ENCODE peak calls at places on chromosomes 5 and 9, in six cellular contexts. C is colonic mucosa, J is mesothelial cell of epicardium, Z is BE2C, R is A549, B is fibroblast of villous mesenchyme. N is an unnamed sample.

GRCh38 chr9:108142504-108143201 is 653.1 kb upstream of the KLF4 start:
- DNase-seq in R (no peak), Z (no peak), C (peak), B (peak), J (no peak), N (no peak)

GRCh38 chr5:44022622-44023021 is 366.6 kb downstream of the FGF10 start:
- DNase-seq in B (no peak), R (no peak), C (no peak), Z (no peak), J (no peak), N (no peak)

GRCh38 chr5:135371738-135372232 is 27.2 kb downstream of the MACROH2A1 start:
- DNase-seq in C (no peak), Z (no peak), R (peak), B (no peak), J (no peak), N (no peak)

GRCh38 chr5:69083412-69083811 is 10.4 kb upstream of the SLC30A5 start:
- DNase-seq in B (peak), R (peak), J (no peak), Z (peak), C (peak), N (no peak)

GRCh38 chr9:1267141-1267570 is 217.0 kb downstream of the DMRT2 start:
- DNase-seq in C (no peak), B (no peak), R (no peak), J (no peak), Z (no peak), N (no peak)

GRCh38 chr5:32760091-32760509 is 49.0 kb downstream of the NPR3 start:
- DNase-seq in J (no peak), R (peak), B (peak), Z (no peak), C (no peak), N (no peak)

GRCh38 chr5:178668579-178668978 is 41.7 kb upstream of the CLK4 start:
- DNase-seq in J (no peak), Z (no peak), B (no peak), R (no peak), C (no peak), N (no peak)

GRCh38 chr5:109784687-109785086 is 95.0 kb downstream of the MAN2A1 start:
- DNase-seq in J (no peak), R (no peak), B (peak), Z (no peak), C (no peak), N (no peak)

GRCh38 chr9:106052735-106053134 is 358.4 kb downstream of the TMEM38B start:
- DNase-seq in R (no peak), C (no peak), B (no peak), Z (no peak), J (no peak), N (no peak)

GRCh38 chr5:179191506-179192184 is 131.5 kb downstream of the ZNF354C start:
- DNase-seq in Z (peak), R (no peak), B (no peak), J (no peak), C (no peak), N (no peak)

GRCh38 chr5:141883184-141883947 is 5.2 kb upstream of the PCDH1 start:
- DNase-seq in Z (peak), R (peak), B (peak), J (no peak), C (no peak), N (peak)

GRCh38 chr9:138103111-138103823 is 225.7 kb downstream of the CACNA1B start:
- DNase-seq in C (peak), Z (no peak), R (no peak), J (no peak), B (no peak), N (no peak)

GRCh38 chr9:6567140-6567591 is 78.4 kb downstream of the GLDC start:
- DNase-seq in R (peak), B (peak), Z (no peak), J (no peak), C (no peak), N (no peak)

GRCh38 chr5:159825551-159826051 is 90.7 kb upstream of the ADRA1B start:
- DNase-seq in B (no peak), C (no peak), R (peak), J (no peak), Z (no peak), N (no peak)

GRCh38 chr9:86321373-86321772 is 32.8 kb downstream of the TUT7 start:
- DNase-seq in Z (no peak), B (peak), R (peak), J (no peak), C (no peak), N (no peak)

GRCh38 chr5:109589239-109589638 is 100.5 kb upstream of the MAN2A1 start:
- DNase-seq in Z (no peak), R (no peak), C (no peak), B (no peak), J (no peak), N (no peak)

DNA sequence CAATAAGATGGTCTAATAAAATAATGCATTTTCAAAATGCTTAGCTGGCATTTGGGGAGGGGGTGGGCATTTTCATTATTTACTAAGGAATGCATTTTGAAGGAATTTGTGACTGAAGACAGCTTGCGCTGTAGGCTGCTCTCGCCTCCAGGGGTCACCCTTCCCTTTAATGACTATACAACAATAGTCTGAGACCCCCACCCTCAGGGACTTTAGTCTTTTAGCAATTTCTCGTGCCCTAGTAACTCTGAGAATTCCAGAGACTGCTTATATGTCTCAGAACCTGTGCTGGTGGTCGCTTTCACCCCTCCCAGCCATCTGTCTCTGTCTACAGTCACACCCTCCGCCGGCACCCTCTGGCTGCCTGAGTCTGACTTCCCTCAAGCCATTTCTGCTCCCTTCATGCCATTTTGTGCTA is 671.5 kb downstream of the NR2F1-AS1 start:
- DNase-seq in J (no peak), C (no peak), Z (peak), R (peak), B (no peak), N (peak)
- TF ChIP-seq CTCF in J (peak), C (no peak), Z (peak), R (peak), B (peak), N (peak)

GRCh38 chr5:168948746-168949145 is 352.2 kb downstream of the SLIT3 start:
- DNase-seq in Z (no peak), C (no peak), B (no peak), J (no peak), R (peak), N (no peak)

GRCh38 chr5:168947212-168947868 is 353.6 kb downstream of the SLIT3 start:
- DNase-seq in R (peak), C (peak), J (peak), Z (peak), B (peak), N (peak)

GRCh38 chr5:168943999-168944398 is 356.9 kb downstream of the SLIT3 start:
- DNase-seq in R (no peak), B (no peak), C (no peak), J (no peak), Z (peak), N (no peak)

GRCh38 chr5:168943485-168943884 is 357.5 kb downstream of the SLIT3 start:
- DNase-seq in C (no peak), B (no peak), J (no peak), R (no peak), Z (no peak), N (no peak)

GRCh38 chr5:168946363-168946762 is 354.6 kb downstream of the SLIT3 start:
- DNase-seq in J (no peak), C (no peak), B (no peak), Z (peak), R (no peak), N (peak)
- TF ChIP-seq CTCF in J (no peak), C (no peak), B (peak), Z (peak), R (no peak), N (peak)

GRCh38 chr5:152560508-152561137 is 155.5 kb upstream of the NMUR2 start:
- DNase-seq in C (peak), Z (peak), R (peak), J (peak), B (peak), N (peak)
- TF ChIP-seq CTCF in C (peak), Z (peak), R (peak), J (peak), B (peak), N (peak)

GRCh38 chr9:123615381-123615780 is 259.4 kb downstream of the CRB2 start:
- DNase-seq in J (no peak), Z (no peak), R (no peak), C (no peak), B (no peak), N (no peak)
- TF ChIP-seq CTCF in J (no peak), Z (no peak), R (no peak), C (no peak), B (no peak), N (no peak)

GRCh38 chr9:36793277-36793676 is 220.6 kb downstream of the MELK start:
- DNase-seq in Z (peak), R (peak), B (no peak), J (no peak), C (no peak), N (no peak)
- TF ChIP-seq CTCF in Z (peak), R (no peak), B (no peak), J (peak), C (no peak), N (peak)

GRCh38 chr9:127224178-127224882 is 40.2 kb upstream of the GARNL3 start:
- DNase-seq in C (peak), Z (peak), B (peak), J (peak), R (peak), N (peak)

GRCh38 chr9:127223266-127223665 is 41.3 kb upstream of the GARNL3 start:
- DNase-seq in B (no peak), J (no peak), Z (no peak), C (no peak), R (no peak), N (no peak)

GRCh38 chr9:127223810-127224177 is 40.8 kb upstream of the GARNL3 start:
- DNase-seq in C (no peak), R (no peak), Z (no peak), B (no peak), J (no peak), N (no peak)

GRCh38 chr9:127225747-127226646 is 38.6 kb upstream of the GARNL3 start:
- DNase-seq in C (no peak), Z (no peak), J (no peak), R (no peak), B (no peak), N (no peak)

DNA sequence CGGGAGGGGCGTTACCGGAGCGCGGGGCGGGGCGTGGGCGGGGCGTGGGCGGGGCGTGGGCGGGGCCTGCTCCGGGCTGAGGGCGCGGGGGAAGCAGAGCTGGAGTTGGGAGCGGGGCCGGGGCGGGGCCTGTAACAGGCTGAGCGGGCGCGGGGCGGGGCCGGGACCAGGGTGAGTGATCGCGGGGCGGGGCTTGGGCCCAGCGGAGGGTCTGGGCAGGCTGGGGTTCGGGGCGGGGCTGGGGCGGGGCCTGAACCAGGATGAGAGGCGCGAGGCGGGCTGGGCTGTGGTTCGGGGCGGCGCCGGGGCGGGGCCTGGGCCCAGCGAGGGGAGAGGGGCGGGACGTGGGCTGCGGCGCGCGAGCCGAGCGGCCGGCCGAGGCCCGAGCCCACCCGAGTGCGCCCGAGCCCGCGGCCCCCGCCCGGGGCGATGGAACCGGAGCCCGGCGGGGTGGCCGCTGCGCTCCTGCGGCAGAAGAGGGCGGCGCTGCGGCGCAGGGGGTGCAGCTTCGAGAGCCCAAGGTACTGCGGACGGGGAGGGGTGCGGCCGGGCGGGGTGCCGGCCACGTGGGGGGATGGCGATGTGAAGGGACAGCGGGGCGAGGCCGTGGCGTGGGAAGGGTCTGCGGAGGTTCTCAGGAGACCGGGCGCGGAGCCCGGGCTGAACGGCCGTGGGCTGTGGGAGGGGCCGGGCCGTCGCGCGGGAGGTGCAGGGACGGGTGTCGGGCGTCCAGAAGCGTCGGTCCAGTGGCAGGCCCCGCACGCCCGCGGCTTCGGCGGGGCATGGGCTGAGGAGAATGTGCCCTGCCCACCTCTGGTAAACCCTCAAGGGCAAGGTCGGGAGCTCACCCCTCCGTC is 39.5 kb upstream of the GARNL3 start:
- DNase-seq in Z (peak), R (peak), J (peak), B (peak), C (peak), N (peak)
- TF ChIP-seq CTCF in Z (no peak), R (no peak), J (no peak), B (no peak), C (no peak), N (no peak)

DNA sequence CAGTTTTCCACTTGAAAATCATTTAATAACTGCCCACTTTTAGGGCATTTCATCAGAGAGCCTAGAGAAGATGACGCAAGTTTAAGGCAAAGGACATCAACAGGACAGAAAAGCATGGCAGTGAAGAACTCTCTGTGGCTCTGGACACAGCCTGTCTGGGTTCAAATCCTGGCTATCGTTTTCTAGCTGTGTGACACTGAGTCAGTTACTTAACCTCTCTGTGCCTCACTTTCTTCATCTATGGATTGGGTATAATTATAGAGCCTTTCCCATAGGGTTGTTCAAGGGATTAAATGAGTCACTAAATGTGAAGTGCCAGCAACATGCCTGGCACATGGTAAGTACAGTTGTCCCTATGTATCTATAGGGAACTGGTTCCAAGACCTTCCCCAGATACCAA is 6.7 kb downstream of the MYO10 start:
- DNase-seq in R (no peak), J (no peak), B (no peak), C (no peak), Z (no peak), N (no peak)
- TF ChIP-seq CTCF in R (no peak), J (no peak), B (no peak), C (no peak), Z (no peak), N (no peak)